ENCODE peak calls at places on chromosome 11, in four cellular contexts. G, P, H and R are unnamed samples.

GRCh38 chr11:129190087-129190486 is 2.0 kb downstream of the ARHGAP32 start:
- DNase-seq in H (no peak), P (no peak), G (no peak), R (no peak)

GRCh38 chr11:86192858-86193257 is 51.7 kb upstream of the EED start:
- DNase-seq in H (no peak), G (no peak), P (no peak), R (no peak)

GRCh38 chr11:73157141-73158010 is 15.3 kb upstream of the FCHSD2 start:
- DNase-seq in P (peak), G (no peak), H (no peak), R (no peak)

GRCh38 chr11:100687630-100688395 is 725 bp downstream of the ARHGAP42 start:
- DNase-seq in P (peak), H (no peak), G (peak), R (peak)

GRCh38 chr11:75814369-75814685 is 683 bp upstream of the UVRAG start:
- DNase-seq in P (peak), H (no peak), G (no peak), R (no peak)

GRCh38 chr11:116177521-116178220 is 595.1 kb downstream of the BUD13 start:
- DNase-seq in H (no peak), G (no peak), P (no peak), R (no peak)

GRCh38 chr11:6894097-6894496 is 1.8 kb upstream of the OR2D2 start:
- DNase-seq in H (no peak), G (no peak), P (no peak), R (no peak)

GRCh38 chr11:27699242-27699925 is 871 bp downstream of the BDNF start:
- DNase-seq in H (no peak), P (no peak), G (peak), R (no peak)

GRCh38 chr11:31863170-31863929 is 52.2 kb upstream of the PAX6 start:
- DNase-seq in H (no peak), P (no peak), G (no peak), R (no peak)

GRCh38 chr11:36744375-36745168 is 146.5 kb upstream of the RAG2 start:
- DNase-seq in H (peak), P (peak), G (peak), R (peak)

GRCh38 chr11:21567628-21568290 is 625.1 kb upstream of the ANO5 start:
- DNase-seq in G (no peak), P (no peak), H (no peak), R (no peak)

GRCh38 chr11:126538071-126538470 is 182.6 kb downstream of the ST3GAL4 start:
- DNase-seq in G (no peak), P (no peak), H (no peak), R (no peak)

GRCh38 chr11:94938399-94939055 is 34.8 kb downstream of the CWC15 start:
- DNase-seq in G (no peak), P (peak), H (no peak), R (no peak)

GRCh38 chr11:3781423-3781822 is 15.9 kb downstream of the NUP98 start:
- DNase-seq in H (no peak), G (no peak), P (no peak), R (no peak)

GRCh38 chr11:2724653-2725366 is 25.0 kb upstream of the KCNQ1OT1 start:
- DNase-seq in G (no peak), P (no peak), H (no peak), R (no peak)

GRCh38 chr11:75668508-75669297 is at the start of gene MAP6:
- DNase-seq in G (peak), H (no peak), P (no peak), R (no peak)

GRCh38 chr11:107598225-107599139 is 7.5 kb downstream of the ELMOD1 start:
- DNase-seq in G (peak), P (no peak), H (no peak), R (no peak)

GRCh38 chr11:36793542-36793926 is 195.5 kb upstream of the RAG2 start:
- DNase-seq in P (no peak), H (no peak), G (peak), R (no peak)

GRCh38 chr11:46489668-46490560 is 98.3 kb upstream of the CHRM4 start:
- DNase-seq in G (peak), P (no peak), H (no peak), R (peak)

GRCh38 chr11:59542142-59542810 is 30.9 kb downstream of the OR4D9 start:
- DNase-seq in H (no peak), G (no peak), P (no peak), R (no peak)

GRCh38 chr11:83971063-83971462 is 684.9 kb upstream of the CCDC90B start:
- DNase-seq in P (peak), H (no peak), G (no peak), R (no peak)

GRCh38 chr11:12088047-12088481 is 22.3 kb upstream of the MICAL2 start:
- DNase-seq in G (no peak), P (peak), H (no peak), R (no peak)

GRCh38 chr11:66150140-66150539 is 80.1 kb downstream of the PACS1 start:
- DNase-seq in P (no peak), H (no peak), G (no peak), R (no peak)

GRCh38 chr11:60864856-60865513 is 2.4 kb upstream of the ZP1 start:
- DNase-seq in H (no peak), G (no peak), P (no peak), R (no peak)

GRCh38 chr11:14500181-14500651 is 605 bp upstream of the COPB1 start:
- DNase-seq in H (no peak), G (peak), P (peak), R (no peak)

GRCh38 chr11:67433536-67434394 is 3.7 kb downstream of the PTPRCAP start:
- DNase-seq in P (no peak), G (no peak), H (no peak), R (no peak)

GRCh38 chr11:95138448-95138847 is 48.8 kb downstream of the ENDOD1 start:
- DNase-seq in P (no peak), H (no peak), G (no peak), R (no peak)

GRCh38 chr11:36015806-36016205 is 71.9 kb downstream of the LDLRAD3 start:
- DNase-seq in P (no peak), H (no peak), G (no peak), R (no peak)